ENCODE peak calls at places on chromosomes 13 and 19, in four cellular contexts. One of them, this sample, is unnamed.

GRCh38 chr13:31638577-31638976 is 100.7 kb upstream of the RXFP2 start:
- DNase-seq in astrocyte: peak; percentile 72
- DNase-seq in tibial artery: no peak
- DNase-seq in IMR-90: peak; percentile 65
- DNase-seq in this sample: no peak

GRCh38 chr13:20116213-20116612 is 44.6 kb downstream of the GJA3 start:
- DNase-seq in astrocyte: no peak
- DNase-seq in IMR-90: no peak
- DNase-seq in tibial artery: no peak
- DNase-seq in this sample: no peak

GRCh38 chr19:45117167-45117594 is 24.2 kb downstream of the PPP1R37 start:
- DNase-seq in astrocyte: peak; percentile 37
- DNase-seq in tibial artery: no peak
- DNase-seq in IMR-90: peak; percentile 20
- DNase-seq in this sample: no peak

GRCh38 chr19:7492142-7493055 is 3.6 kb upstream of the PEX11G start:
- DNase-seq in IMR-90: no peak
- DNase-seq in astrocyte: no peak
- DNase-seq in tibial artery: no peak
- DNase-seq in this sample: peak; percentile 41

GRCh38 chr19:19458110-19458816 is 52.8 kb downstream of the GATAD2A start:
- DNase-seq in tibial artery: no peak
- DNase-seq in astrocyte: no peak
- DNase-seq in IMR-90: no peak
- DNase-seq in this sample: no peak

GRCh38 chr13:31850041-31850440 is 110.7 kb downstream of the RXFP2 start:
- DNase-seq in IMR-90: no peak
- DNase-seq in tibial artery: no peak
- DNase-seq in astrocyte: no peak
- DNase-seq in this sample: no peak

GRCh38 chr13:80177327-80177726 is 163.6 kb downstream of the SPRY2 start:
- DNase-seq in astrocyte: peak; percentile 32
- DNase-seq in tibial artery: no peak
- DNase-seq in IMR-90: no peak
- DNase-seq in this sample: no peak

GRCh38 chr19:2492870-2493269 is 16.9 kb downstream of the GADD45B start:
- DNase-seq in astrocyte: no peak
- DNase-seq in tibial artery: no peak
- DNase-seq in IMR-90: no peak
- DNase-seq in this sample: no peak

GRCh38 chr19:1847684-1848398 is 442 bp downstream of the REXO1 start:
- DNase-seq in IMR-90: peak; percentile 40
- DNase-seq in tibial artery: peak; percentile 69
- DNase-seq in astrocyte: no peak
- DNase-seq in this sample: no peak

GRCh38 chr19:2280633-2281264 is 1.2 kb downstream of the PEAK3 start:
- DNase-seq in tibial artery: no peak
- DNase-seq in astrocyte: no peak
- DNase-seq in IMR-90: no peak
- DNase-seq in this sample: no peak

GRCh38 chr19:10449037-10449436 is 28.7 kb downstream of the PDE4A start:
- DNase-seq in IMR-90: no peak
- DNase-seq in tibial artery: no peak
- DNase-seq in astrocyte: no peak
- DNase-seq in this sample: no peak
- H3K4me3 ChIP-seq in IMR-90: no peak overlapping the region
- H3K4me3 ChIP-seq in tibial artery: no peak overlapping the region
- H3K4me3 ChIP-seq in astrocyte: no peak overlapping the region
- H3K4me3 ChIP-seq in this sample: no peak overlapping the region

GRCh38 chr19:56146904-56147303 is 5.8 kb downstream of the ZNF444 start:
- DNase-seq in tibial artery: no peak
- DNase-seq in astrocyte: no peak
- DNase-seq in IMR-90: no peak
- DNase-seq in this sample: no peak

GRCh38 chr19:56145698-56146097 is 4.6 kb downstream of the ZNF444 start:
- DNase-seq in tibial artery: no peak
- DNase-seq in astrocyte: no peak
- DNase-seq in IMR-90: no peak
- DNase-seq in this sample: no peak

GRCh38 chr19:56148096-56148495 is 7.0 kb downstream of the ZNF444 start:
- DNase-seq in IMR-90: no peak
- DNase-seq in astrocyte: no peak
- DNase-seq in tibial artery: no peak
- DNase-seq in this sample: no peak

GRCh38 chr19:56149656-56150038 is 8.6 kb downstream of the ZNF444 start:
- DNase-seq in tibial artery: no peak
- DNase-seq in IMR-90: no peak
- DNase-seq in astrocyte: no peak
- DNase-seq in this sample: no peak

DNA sequence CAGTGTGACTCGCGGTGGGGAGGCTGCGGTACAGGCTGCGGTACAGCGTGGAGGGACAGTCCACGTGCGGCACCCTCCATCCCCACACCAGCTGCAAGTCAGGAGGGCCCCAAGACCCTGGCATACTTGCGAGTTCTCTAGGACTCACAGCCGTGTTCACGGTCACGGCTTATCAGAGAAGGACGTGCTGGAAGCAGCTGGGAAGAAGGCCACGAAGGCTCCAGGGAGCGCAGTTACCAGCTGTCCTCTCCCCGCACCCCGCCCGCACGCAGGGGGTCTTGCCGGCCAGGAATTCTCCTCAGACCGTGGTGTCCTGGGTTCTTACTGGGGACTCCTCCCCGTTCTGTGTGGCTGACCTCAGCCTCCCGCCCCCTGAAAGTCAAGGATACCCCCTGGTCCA is 6.2 kb downstream of the ZNF444 start:
- DNase-seq in IMR-90: no peak
- DNase-seq in astrocyte: no peak
- DNase-seq in tibial artery: no peak
- DNase-seq in this sample: no peak
- H3K4me3 ChIP-seq in IMR-90: no peak overlapping the region
- H3K4me3 ChIP-seq in astrocyte: no peak overlapping the region
- H3K4me3 ChIP-seq in tibial artery: no peak overlapping the region
- H3K4me3 ChIP-seq in this sample: no peak overlapping the region

DNA sequence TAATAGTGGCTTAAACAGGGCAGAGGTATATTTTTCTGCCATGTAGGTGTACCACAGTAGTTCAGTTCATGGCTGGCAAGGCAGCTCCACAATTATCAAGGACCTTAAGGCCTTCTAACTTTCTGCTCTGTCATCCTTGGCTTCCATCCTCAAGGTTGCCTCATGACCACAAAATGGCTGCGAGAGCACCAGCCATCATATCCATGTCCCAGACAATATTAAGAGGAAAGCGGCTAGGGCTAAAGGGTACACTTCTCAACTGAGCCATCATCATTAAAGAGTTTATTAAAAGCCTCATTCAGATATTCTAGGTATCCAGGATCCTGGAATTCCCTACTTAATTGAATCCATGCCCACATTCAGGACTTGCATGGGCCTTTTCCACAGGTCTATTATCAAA is 62.7 kb upstream of the MRI1 start:
- DNase-seq in astrocyte: no peak
- DNase-seq in IMR-90: no peak
- DNase-seq in tibial artery: no peak
- DNase-seq in this sample: no peak
- H3K4me3 ChIP-seq in astrocyte: no peak overlapping the region
- H3K4me3 ChIP-seq in IMR-90: no peak overlapping the region
- H3K4me3 ChIP-seq in tibial artery: no peak overlapping the region
- H3K4me3 ChIP-seq in this sample: no peak overlapping the region

GRCh38 chr19:16614941-16615340 is 13.1 kb downstream of the MED26 start:
- DNase-seq in tibial artery: no peak
- DNase-seq in astrocyte: no peak
- DNase-seq in IMR-90: no peak
- DNase-seq in this sample: no peak

GRCh38 chr19:16611121-16611520 is 16.9 kb downstream of the MED26 start:
- DNase-seq in IMR-90: no peak
- DNase-seq in astrocyte: no peak
- DNase-seq in tibial artery: no peak
- DNase-seq in this sample: peak; percentile 54

GRCh38 chr19:16609511-16609910 is 18.5 kb downstream of the MED26 start:
- DNase-seq in astrocyte: no peak
- DNase-seq in tibial artery: no peak
- DNase-seq in IMR-90: no peak
- DNase-seq in this sample: no peak

GRCh38 chr19:16613841-16614240 is 14.2 kb downstream of the MED26 start:
- DNase-seq in IMR-90: no peak
- DNase-seq in astrocyte: no peak
- DNase-seq in tibial artery: no peak
- DNase-seq in this sample: no peak

DNA sequence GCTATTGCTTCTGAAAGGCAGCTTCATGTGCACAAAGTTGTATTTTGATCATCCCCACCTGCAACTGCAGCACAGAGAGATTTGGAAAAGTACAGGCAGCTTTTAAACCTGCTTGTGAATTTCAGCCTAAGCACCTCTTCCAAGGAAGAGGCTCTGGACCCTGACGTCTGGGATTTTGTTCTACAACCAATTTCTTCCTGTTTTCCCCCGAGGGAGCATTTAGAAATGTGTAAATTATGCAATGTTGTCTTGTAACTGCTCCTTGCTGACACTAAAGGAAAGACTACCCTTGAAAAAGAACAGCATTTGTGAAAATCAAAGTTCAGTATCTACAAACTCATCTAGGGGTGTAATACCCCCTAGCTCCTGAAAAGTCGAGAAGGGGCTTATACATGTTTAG is 15.4 kb downstream of the MED26 start:
- DNase-seq in astrocyte: no peak
- DNase-seq in tibial artery: no peak
- DNase-seq in IMR-90: no peak
- DNase-seq in this sample: no peak
- H3K4me3 ChIP-seq in astrocyte: no peak overlapping the region
- H3K4me3 ChIP-seq in tibial artery: no peak overlapping the region
- H3K4me3 ChIP-seq in IMR-90: no peak overlapping the region
- H3K4me3 ChIP-seq in this sample: no peak overlapping the region

DNA sequence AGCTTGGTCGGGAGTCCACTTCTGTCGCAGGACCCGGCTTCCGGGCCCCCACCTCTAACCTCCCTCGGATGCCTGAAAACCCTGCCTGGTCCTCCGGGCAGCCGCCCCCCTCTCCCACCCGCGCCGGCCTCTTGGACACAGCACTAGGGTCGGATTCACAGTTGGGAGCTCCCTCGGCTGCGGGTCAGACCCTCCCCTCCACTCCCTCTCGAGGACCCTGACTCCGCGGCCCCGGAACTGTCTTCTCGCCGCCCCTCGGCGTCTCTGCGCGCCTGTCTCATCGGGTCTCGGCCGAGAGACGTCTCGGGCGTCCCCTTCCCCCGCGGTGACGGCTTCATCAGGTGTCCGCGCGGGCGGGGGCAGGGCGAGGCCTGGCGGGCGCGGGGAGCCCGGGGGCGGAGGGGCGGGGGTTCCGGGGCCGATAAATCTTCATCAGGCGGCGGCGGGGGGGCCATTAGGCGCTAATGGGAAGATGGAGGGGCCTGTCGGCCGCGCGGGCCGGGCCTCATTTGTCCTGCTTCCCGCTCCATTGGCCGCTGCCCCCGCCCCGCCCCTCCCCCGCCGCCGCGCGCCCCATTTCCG is 11.7 kb upstream of the ERFL start:
- DNase-seq in tibial artery: no peak
- DNase-seq in IMR-90: no peak
- DNase-seq in astrocyte: no peak
- DNase-seq in this sample: no peak
- H3K4me3 ChIP-seq in tibial artery: peak overlapping the region; percentile 40
- H3K4me3 ChIP-seq in IMR-90: peak overlapping the region; percentile 62
- H3K4me3 ChIP-seq in astrocyte: peak overlapping the region; percentile 61
- H3K4me3 ChIP-seq in this sample: peak overlapping the region; percentile 26